ENCODE peak calls at places on chromosomes 11 and 22, in nine cellular contexts. L, F, M, V, O, R, H, X and Y are unnamed samples.
A peak's percentile ranks its signal among the peaks of the same experiment; 100 is the strongest.

GRCh38 chr11:69999721-70000120 is 78.4 kb upstream of the ANO1 start:
- DNase-seq in L (no peak), F (no peak), M (no peak), V (no peak), O (no peak), R (no peak), H (no peak), X (no peak), Y (no peak)

GRCh38 chr22:23137905-23138520 is 3.8 kb downstream of the RSPH14 start:
- DNase-seq in L (no peak), F (peak; percentile 51), M (no peak), V (no peak), O (no peak), R (no peak), H (no peak), X (peak; percentile 90), Y (peak; percentile 15)

GRCh38 chr22:49666146-49666809 is 161.4 kb downstream of the BRD1 start:
- DNase-seq in L (no peak), F (no peak), M (no peak), V (peak; percentile 20), O (no peak), R (no peak), H (no peak), X (no peak), Y (no peak)

GRCh38 chr11:62306227-62306626 is 7.4 kb upstream of the SCGB1D4 start:
- DNase-seq in L (no peak), F (no peak), M (no peak), V (no peak), O (no peak), R (no peak), H (no peak), X (peak; percentile 48), Y (no peak)

GRCh38 chr22:30926706-30927105 is 41.9 kb downstream of the MORC2 start:
- DNase-seq in L (no peak), F (no peak), M (no peak), V (no peak), O (no peak), R (no peak), H (no peak), X (no peak), Y (no peak)

GRCh38 chr11:82858556-82859091 is 41.6 kb downstream of the PRCP start:
- DNase-seq in L (no peak), F (no peak), M (no peak), V (no peak), O (peak; percentile 33), R (peak; percentile 23), H (peak; percentile 81), X (no peak), Y (peak; percentile 44)

GRCh38 chr11:122071680-122072321 is 44.2 kb downstream of the BLID start:
- DNase-seq in L (no peak), F (no peak), M (no peak), V (no peak), O (no peak), R (no peak), H (no peak), X (no peak), Y (no peak)

GRCh38 chr11:75762158-75762557 is 6.4 kb upstream of the DGAT2 start:
- DNase-seq in L (no peak), F (no peak), M (no peak), V (no peak), O (no peak), R (no peak), H (no peak), X (no peak), Y (no peak)

GRCh38 chr11:103894673-103895072 is 141.8 kb upstream of the DDI1 start:
- DNase-seq in L (no peak), F (no peak), M (no peak), V (no peak), O (no peak), R (no peak), H (no peak), X (no peak), Y (no peak)

GRCh38 chr11:34427171-34427805 is 11.4 kb upstream of the CAT start:
- DNase-seq in L (no peak), F (no peak), M (no peak), V (no peak), O (peak; percentile 89), R (peak; percentile 55), H (peak; percentile 96), X (no peak), Y (peak; percentile 96)

GRCh38 chr11:133917921-133918605 is 38.7 kb downstream of the IGSF9B start:
- DNase-seq in L (no peak), F (no peak), M (peak; percentile 46), V (no peak), O (no peak), R (no peak), H (no peak), X (no peak), Y (no peak)
- H3K4me3 ChIP-seq in L (no peak overlapping the region), F (no peak overlapping the region), M (no peak overlapping the region), V (no peak overlapping the region), O (no peak overlapping the region), R (no peak overlapping the region), H (no peak overlapping the region), X (no peak overlapping the region), Y (no peak overlapping the region)

DNA sequence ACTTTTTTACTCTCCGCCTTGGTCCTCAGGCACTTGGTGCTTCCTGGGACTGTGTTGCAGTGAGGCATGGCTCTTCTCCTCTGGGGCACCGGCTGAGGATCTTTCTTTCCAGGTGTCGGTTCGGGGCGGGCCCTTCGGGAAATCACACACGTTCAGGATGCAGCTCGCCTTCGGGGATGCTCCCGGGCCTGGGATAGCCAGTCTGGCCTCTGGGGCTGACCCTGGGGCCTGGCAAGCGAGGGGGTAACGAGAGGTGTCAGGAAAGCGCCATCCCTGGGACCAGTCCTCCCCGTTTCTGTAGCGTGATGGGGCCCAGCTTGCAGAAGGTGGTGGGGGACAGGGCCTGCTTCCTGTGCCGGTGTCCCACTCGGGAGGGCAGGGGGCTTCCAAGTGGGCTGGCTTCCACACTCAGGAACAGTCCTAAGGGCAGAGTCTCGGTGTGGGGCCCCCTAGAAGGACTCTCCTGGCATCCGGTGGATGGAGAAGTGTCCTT is 53.6 kb downstream of the LRP5 start:
- DNase-seq in L (no peak), F (no peak), M (no peak), V (no peak), O (no peak), R (no peak), H (no peak), X (no peak), Y (no peak)
- H3K4me3 ChIP-seq in L (no peak overlapping the region), F (no peak overlapping the region), M (no peak overlapping the region), V (no peak overlapping the region), O (no peak overlapping the region), R (no peak overlapping the region), H (no peak overlapping the region), X (no peak overlapping the region), Y (no peak overlapping the region)

DNA sequence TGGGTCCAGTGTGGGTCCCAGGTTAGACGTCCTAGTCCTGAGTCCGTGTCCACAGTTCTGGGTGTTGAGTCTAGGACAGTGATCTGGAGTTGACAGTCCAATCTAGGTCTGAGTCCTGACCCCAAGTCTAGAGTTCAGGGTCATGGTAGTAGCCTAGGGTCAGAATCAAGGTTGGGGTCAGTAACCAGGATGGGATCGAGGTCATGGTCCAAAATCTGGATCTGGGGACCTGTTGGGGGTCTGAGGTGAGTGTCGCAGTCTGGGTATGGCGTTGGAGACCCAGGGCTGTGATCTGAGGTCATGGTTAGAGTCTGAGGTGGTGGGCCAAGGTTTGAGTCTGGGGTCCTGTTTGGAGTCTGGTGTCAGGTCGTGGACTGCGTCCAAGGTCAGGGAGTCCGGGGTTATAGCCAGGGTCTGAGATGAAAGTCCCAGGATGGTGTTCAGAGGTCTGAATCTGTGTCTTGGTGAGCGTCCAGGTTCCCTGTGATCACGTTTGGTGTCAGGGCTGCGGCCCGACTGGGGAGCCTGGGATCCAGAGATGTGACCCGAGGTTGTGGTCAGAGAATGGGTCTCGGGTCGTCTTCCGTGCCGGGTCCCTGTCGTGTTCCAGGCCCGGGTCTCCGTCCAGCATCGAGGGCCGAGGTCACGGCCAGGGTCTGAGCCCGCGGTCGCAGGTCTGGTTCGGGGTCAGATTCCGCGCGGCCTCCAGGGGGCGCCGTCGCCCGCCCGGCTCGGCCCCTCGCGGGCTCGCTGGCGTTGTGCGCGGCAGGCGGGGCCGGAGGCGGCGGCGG is 445 bp upstream of the GRK2 start:
- DNase-seq in L (peak; percentile 83), F (peak; percentile 81), M (peak; percentile 92), V (peak; percentile 88), O (no peak), R (no peak), H (peak; percentile 43), X (peak; percentile 81), Y (peak; percentile 44)
- H3K4me3 ChIP-seq in L (peak overlapping the region; percentile 48), F (no peak overlapping the region), M (peak overlapping the region; percentile 47), V (peak overlapping the region; percentile 29), O (peak overlapping the region; percentile 37), R (peak overlapping the region; percentile 54), H (peak overlapping the region; percentile 46), X (no peak overlapping the region), Y (peak overlapping the region; percentile 29)

GRCh38 chr11:86442827-86443226 is 68.1 kb downstream of the CCDC81 start:
- DNase-seq in L (no peak), F (no peak), M (no peak), V (no peak), O (no peak), R (no peak), H (no peak), X (no peak), Y (no peak)
- H3K4me3 ChIP-seq in L (no peak overlapping the region), F (no peak overlapping the region), M (no peak overlapping the region), V (no peak overlapping the region), O (no peak overlapping the region), R (no peak overlapping the region), H (no peak overlapping the region), X (no peak overlapping the region), Y (no peak overlapping the region)

GRCh38 chr22:29151316-29151715 is 54.4 kb upstream of the EMID1 start:
- DNase-seq in L (no peak), F (no peak), M (peak; percentile 22), V (no peak), O (no peak), R (no peak), H (no peak), X (no peak), Y (no peak)

GRCh38 chr22:29149841-29150555 is 55.7 kb upstream of the EMID1 start:
- DNase-seq in L (peak; percentile 43), F (no peak), M (peak; percentile 64), V (no peak), O (no peak), R (no peak), H (no peak), X (no peak), Y (no peak)

GRCh38 chr22:29150701-29151100 is 55.0 kb upstream of the EMID1 start:
- DNase-seq in L (no peak), F (no peak), M (peak; percentile 53), V (no peak), O (no peak), R (no peak), H (no peak), X (no peak), Y (no peak)

GRCh38 chr22:29152381-29153138 is 53.1 kb upstream of the EMID1 start:
- DNase-seq in L (peak; percentile 39), F (no peak), M (no peak), V (no peak), O (no peak), R (no peak), H (no peak), X (no peak), Y (no peak)

DNA sequence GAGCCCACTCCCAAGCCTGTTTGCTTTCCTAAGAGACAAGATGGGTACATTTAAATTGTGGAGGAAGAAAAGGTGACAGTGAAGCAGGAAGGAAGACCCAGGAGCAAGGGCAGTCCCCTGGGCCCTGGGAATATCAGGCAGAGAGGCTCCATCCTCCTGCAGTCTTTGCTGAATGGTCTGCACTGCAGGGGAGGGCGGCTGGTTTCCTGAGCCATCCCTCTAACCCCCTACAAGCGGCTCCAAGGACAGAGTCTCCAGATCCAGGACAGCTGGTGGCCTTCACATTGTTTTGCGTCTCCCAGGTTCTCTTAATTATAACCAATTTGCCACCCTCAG is 53.7 kb upstream of the EMID1 start:
- DNase-seq in L (no peak), F (no peak), M (no peak), V (no peak), O (no peak), R (no peak), H (no peak), X (no peak), Y (no peak)
- H3K4me3 ChIP-seq in L (no peak overlapping the region), F (no peak overlapping the region), M (no peak overlapping the region), V (peak overlapping the region; percentile 19), O (no peak overlapping the region), R (no peak overlapping the region), H (no peak overlapping the region), X (no peak overlapping the region), Y (no peak overlapping the region)